ENCODE peak calls at places on chromosome 20, in ten cellular contexts. One of them, this sample, is unnamed.

GRCh38 chr20:5687884-5688283 is 62.3 kb upstream of the SHLD1 start:
- DNase-seq in GM12878: no peak
- DNase-seq in keratinocyte: no peak
- DNase-seq in HCT116: no peak
- DNase-seq in mammary epithelial cell: no peak
- DNase-seq in GM23338: no peak
- DNase-seq in fibroblast of lung: no peak
- DNase-seq in H1: no peak
- DNase-seq in PC-3: no peak
- DNase-seq in endothelial cell of umbilical vein: no peak
- DNase-seq in this sample: no peak

GRCh38 chr20:50724112-50724724 is 7.2 kb upstream of the PARD6B start:
- DNase-seq in GM23338: no peak
- DNase-seq in PC-3: no peak
- DNase-seq in GM12878: no peak
- DNase-seq in H1: no peak
- DNase-seq in mammary epithelial cell: no peak
- DNase-seq in keratinocyte: no peak
- DNase-seq in HCT116: no peak
- DNase-seq in fibroblast of lung: no peak
- DNase-seq in endothelial cell of umbilical vein: no peak
- DNase-seq in this sample: no peak

GRCh38 chr20:4158466-4159050 is 143.2 kb upstream of the RNF24 start:
- DNase-seq in GM12878: no peak
- DNase-seq in H1: no peak
- DNase-seq in keratinocyte: no peak
- DNase-seq in endothelial cell of umbilical vein: no peak
- DNase-seq in mammary epithelial cell: no peak
- DNase-seq in GM23338: no peak
- DNase-seq in HCT116: no peak
- DNase-seq in PC-3: peak; percentile 53
- DNase-seq in fibroblast of lung: no peak
- DNase-seq in this sample: no peak

GRCh38 chr20:62480318-62480717 is 4.5 kb upstream of the GATA5 start:
- DNase-seq in PC-3: no peak
- DNase-seq in HCT116: no peak
- DNase-seq in H1: no peak
- DNase-seq in GM12878: no peak
- DNase-seq in endothelial cell of umbilical vein: no peak
- DNase-seq in fibroblast of lung: no peak
- DNase-seq in mammary epithelial cell: no peak
- DNase-seq in GM23338: no peak
- DNase-seq in keratinocyte: no peak
- DNase-seq in this sample: no peak

GRCh38 chr20:59137532-59137931 is 26.1 kb upstream of the ZNF831 start:
- DNase-seq in GM23338: no peak
- DNase-seq in keratinocyte: no peak
- DNase-seq in PC-3: no peak
- DNase-seq in fibroblast of lung: no peak
- DNase-seq in H1: no peak
- DNase-seq in endothelial cell of umbilical vein: no peak
- DNase-seq in mammary epithelial cell: no peak
- DNase-seq in GM12878: no peak
- DNase-seq in HCT116: no peak
- DNase-seq in this sample: no peak

GRCh38 chr20:19588731-19589130 is 169.3 kb upstream of the RIN2 start:
- DNase-seq in endothelial cell of umbilical vein: no peak
- DNase-seq in HCT116: no peak
- DNase-seq in GM12878: no peak
- DNase-seq in PC-3: peak; percentile 32
- DNase-seq in mammary epithelial cell: no peak
- DNase-seq in keratinocyte: no peak
- DNase-seq in fibroblast of lung: no peak
- DNase-seq in H1: no peak
- DNase-seq in GM23338: no peak
- DNase-seq in this sample: no peak

GRCh38 chr20:2840967-2841531 is 504 bp downstream of the VPS16 start:
- DNase-seq in endothelial cell of umbilical vein: peak; percentile 59
- DNase-seq in GM12878: no peak
- DNase-seq in fibroblast of lung: peak; percentile 72
- DNase-seq in PC-3: peak; percentile 14
- DNase-seq in HCT116: no peak
- DNase-seq in GM23338: peak; percentile 65
- DNase-seq in keratinocyte: no peak
- DNase-seq in H1: peak; percentile 76
- DNase-seq in mammary epithelial cell: peak; percentile 49
- DNase-seq in this sample: no peak

GRCh38 chr20:58327211-58327610 is 17.7 kb downstream of the RAB22A start:
- DNase-seq in HCT116: no peak
- DNase-seq in H1: no peak
- DNase-seq in GM12878: no peak
- DNase-seq in fibroblast of lung: no peak
- DNase-seq in keratinocyte: no peak
- DNase-seq in endothelial cell of umbilical vein: no peak
- DNase-seq in mammary epithelial cell: no peak
- DNase-seq in PC-3: no peak
- DNase-seq in GM23338: no peak
- DNase-seq in this sample: no peak

GRCh38 chr20:39968495-39968894 is 720.5 kb downstream of the MAFB start:
- DNase-seq in endothelial cell of umbilical vein: no peak
- DNase-seq in keratinocyte: no peak
- DNase-seq in GM23338: no peak
- DNase-seq in GM12878: no peak
- DNase-seq in HCT116: no peak
- DNase-seq in fibroblast of lung: no peak
- DNase-seq in PC-3: no peak
- DNase-seq in mammary epithelial cell: no peak
- DNase-seq in H1: no peak
- DNase-seq in this sample: no peak

GRCh38 chr20:5463007-5463686 is 146.4 kb upstream of the PROKR2 start:
- DNase-seq in fibroblast of lung: no peak
- DNase-seq in PC-3: no peak
- DNase-seq in keratinocyte: no peak
- DNase-seq in HCT116: no peak
- DNase-seq in mammary epithelial cell: no peak
- DNase-seq in H1: no peak
- DNase-seq in GM12878: no peak
- DNase-seq in GM23338: no peak
- DNase-seq in endothelial cell of umbilical vein: no peak
- DNase-seq in this sample: no peak

GRCh38 chr20:37973059-37973910 is 60.0 kb downstream of the TTI1 start:
- DNase-seq in mammary epithelial cell: no peak
- DNase-seq in HCT116: no peak
- DNase-seq in endothelial cell of umbilical vein: no peak
- DNase-seq in keratinocyte: no peak
- DNase-seq in PC-3: no peak
- DNase-seq in fibroblast of lung: no peak
- DNase-seq in GM23338: no peak
- DNase-seq in GM12878: no peak
- DNase-seq in H1: peak; percentile 39
- DNase-seq in this sample: no peak

GRCh38 chr20:50435397-50436051 is 74.7 kb upstream of the PTPN1 start:
- DNase-seq in PC-3: no peak
- DNase-seq in GM23338: no peak
- DNase-seq in H1: no peak
- DNase-seq in keratinocyte: no peak
- DNase-seq in endothelial cell of umbilical vein: no peak
- DNase-seq in mammary epithelial cell: no peak
- DNase-seq in fibroblast of lung: no peak
- DNase-seq in HCT116: no peak
- DNase-seq in GM12878: no peak
- DNase-seq in this sample: no peak

GRCh38 chr20:43458422-43458924 is 777 bp downstream of the SRSF6 start:
- DNase-seq in H1: no peak
- DNase-seq in HCT116: no peak
- DNase-seq in PC-3: no peak
- DNase-seq in endothelial cell of umbilical vein: peak; percentile 21
- DNase-seq in fibroblast of lung: no peak
- DNase-seq in GM23338: peak; percentile 34
- DNase-seq in mammary epithelial cell: peak; percentile 4
- DNase-seq in GM12878: no peak
- DNase-seq in keratinocyte: no peak
- DNase-seq in this sample: no peak

DNA sequence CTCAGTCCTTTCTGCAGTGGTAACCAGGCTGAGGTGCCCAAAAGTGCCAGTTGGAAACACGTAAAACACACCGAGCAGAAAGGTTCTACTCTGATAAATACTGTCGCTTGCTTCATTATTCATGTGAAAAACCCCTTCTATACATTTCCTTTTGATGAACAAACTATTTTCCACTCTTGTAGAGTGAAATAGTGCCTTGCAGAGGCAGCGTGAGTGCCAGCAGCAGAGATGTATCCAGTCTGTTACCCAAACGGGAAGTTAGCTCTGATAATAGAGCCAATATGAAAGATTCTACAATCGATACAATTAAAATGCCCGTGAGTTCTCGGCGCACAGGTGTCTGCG is 1.5 kb downstream of the ZBTB46 start:
- DNase-seq in keratinocyte: no peak
- DNase-seq in PC-3: no peak
- DNase-seq in endothelial cell of umbilical vein: peak; percentile 26
- DNase-seq in fibroblast of lung: peak; percentile 26
- DNase-seq in H1: no peak
- DNase-seq in GM12878: no peak
- DNase-seq in GM23338: no peak
- DNase-seq in mammary epithelial cell: no peak
- DNase-seq in HCT116: no peak
- DNase-seq in this sample: no peak
- TF ChIP-seq EZH2 in keratinocyte: no peak
- TF ChIP-seq EZH2 in PC-3: no peak
- TF ChIP-seq EZH2 in endothelial cell of umbilical vein: no peak
- TF ChIP-seq EZH2 in fibroblast of lung: peak; percentile 47
- TF ChIP-seq EZH2 in H1: peak; percentile 7
- TF ChIP-seq EZH2 in GM12878: peak; percentile 23
- TF ChIP-seq EZH2 in GM23338: no peak
- TF ChIP-seq EZH2 in mammary epithelial cell: peak; percentile 87
- TF ChIP-seq EZH2 in HCT116: no peak
- TF ChIP-seq EZH2 in this sample: no peak

DNA sequence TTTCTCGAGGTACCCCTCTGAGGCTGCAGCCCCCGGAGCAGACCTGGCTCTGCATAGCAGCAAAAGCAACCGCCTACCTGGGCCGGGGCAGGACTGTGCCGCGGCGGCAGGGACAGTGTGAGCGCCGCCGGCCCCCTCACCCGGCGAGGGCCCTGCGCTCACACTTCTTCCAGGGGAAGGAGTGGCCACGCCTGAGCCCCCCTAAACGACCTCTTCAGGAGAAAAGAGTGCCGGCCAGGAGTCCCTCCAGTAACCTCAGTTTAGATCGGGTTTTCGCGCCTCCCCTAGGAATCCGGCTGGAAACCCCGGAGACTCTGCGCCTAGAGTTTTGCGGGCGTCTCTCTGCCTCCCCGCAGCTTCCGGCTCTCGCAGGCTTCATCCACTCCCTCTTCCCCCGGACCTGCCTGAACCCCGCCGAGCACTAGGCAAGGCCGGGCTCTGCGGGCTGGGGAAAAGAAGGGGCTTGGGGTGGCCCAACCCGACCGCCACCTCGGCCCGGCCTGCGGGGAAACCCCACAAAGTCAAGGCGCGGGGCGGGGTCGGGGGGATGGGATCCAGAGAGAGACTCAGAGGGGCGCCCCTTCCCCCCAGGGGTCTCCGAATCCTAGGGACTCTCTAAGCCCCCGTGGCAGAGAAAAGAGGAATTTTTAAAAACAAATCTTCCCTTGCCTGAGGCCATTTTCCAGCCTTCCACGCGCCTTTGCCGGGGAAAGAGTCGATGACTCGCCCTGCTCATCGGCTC is 558 bp downstream of the LINC00237 start:
- DNase-seq in GM12878: no peak
- DNase-seq in HCT116: no peak
- DNase-seq in endothelial cell of umbilical vein: no peak
- DNase-seq in mammary epithelial cell: no peak
- DNase-seq in fibroblast of lung: no peak
- DNase-seq in PC-3: no peak
- DNase-seq in GM23338: peak; percentile 83
- DNase-seq in H1: peak; percentile 74
- DNase-seq in keratinocyte: no peak
- DNase-seq in this sample: no peak
- TF ChIP-seq EZH2 in GM12878: no peak
- TF ChIP-seq EZH2 in HCT116: no peak
- TF ChIP-seq EZH2 in endothelial cell of umbilical vein: peak; percentile 91
- TF ChIP-seq EZH2 in mammary epithelial cell: no peak
- TF ChIP-seq EZH2 in fibroblast of lung: peak; percentile 55
- TF ChIP-seq EZH2 in PC-3: no peak
- TF ChIP-seq EZH2 in GM23338: peak; percentile 65
- TF ChIP-seq EZH2 in H1: peak; percentile 46
- TF ChIP-seq EZH2 in keratinocyte: peak; percentile 79
- TF ChIP-seq EZH2 in this sample: no peak

GRCh38 chr20:56625837-56626236 is 3.3 kb upstream of the TFAP2C start:
- DNase-seq in fibroblast of lung: no peak
- DNase-seq in GM12878: no peak
- DNase-seq in H1: no peak
- DNase-seq in HCT116: no peak
- DNase-seq in keratinocyte: no peak
- DNase-seq in mammary epithelial cell: no peak
- DNase-seq in endothelial cell of umbilical vein: no peak
- DNase-seq in PC-3: no peak
- DNase-seq in GM23338: peak; percentile 50
- DNase-seq in this sample: peak; percentile 39

GRCh38 chr20:56628015-56628872 is 862 bp upstream of the TFAP2C start:
- DNase-seq in HCT116: no peak
- DNase-seq in GM23338: peak; percentile 55
- DNase-seq in endothelial cell of umbilical vein: no peak
- DNase-seq in fibroblast of lung: no peak
- DNase-seq in mammary epithelial cell: no peak
- DNase-seq in PC-3: peak; percentile 45
- DNase-seq in keratinocyte: no peak
- DNase-seq in H1: peak; percentile 68
- DNase-seq in GM12878: no peak
- DNase-seq in this sample: peak; percentile 41

GRCh38 chr20:56626367-56627121 is 2.6 kb upstream of the TFAP2C start:
- DNase-seq in PC-3: no peak
- DNase-seq in mammary epithelial cell: no peak
- DNase-seq in keratinocyte: no peak
- DNase-seq in GM23338: peak; percentile 92
- DNase-seq in GM12878: no peak
- DNase-seq in H1: peak; percentile 83
- DNase-seq in endothelial cell of umbilical vein: no peak
- DNase-seq in HCT116: peak; percentile 10
- DNase-seq in fibroblast of lung: no peak
- DNase-seq in this sample: peak; percentile 86

GRCh38 chr20:56628873-56629463 is at the start of gene TFAP2C:
- DNase-seq in keratinocyte: no peak
- DNase-seq in HCT116: peak; percentile 54
- DNase-seq in H1: peak; percentile 78
- DNase-seq in PC-3: peak; percentile 98
- DNase-seq in GM23338: peak; percentile 85
- DNase-seq in endothelial cell of umbilical vein: no peak
- DNase-seq in mammary epithelial cell: peak; percentile 78
- DNase-seq in fibroblast of lung: no peak
- DNase-seq in GM12878: no peak
- DNase-seq in this sample: peak; percentile 92

GRCh38 chr20:56627122-56628014 is 1.7 kb upstream of the TFAP2C start:
- DNase-seq in mammary epithelial cell: no peak
- DNase-seq in GM12878: no peak
- DNase-seq in keratinocyte: no peak
- DNase-seq in endothelial cell of umbilical vein: no peak
- DNase-seq in HCT116: no peak
- DNase-seq in H1: peak; percentile 65
- DNase-seq in GM23338: peak; percentile 35
- DNase-seq in fibroblast of lung: no peak
- DNase-seq in PC-3: no peak
- DNase-seq in this sample: no peak
- TF ChIP-seq EZH2 in mammary epithelial cell: no peak
- TF ChIP-seq EZH2 in GM12878: no peak
- TF ChIP-seq EZH2 in keratinocyte: no peak
- TF ChIP-seq EZH2 in endothelial cell of umbilical vein: peak; percentile 73
- TF ChIP-seq EZH2 in HCT116: no peak
- TF ChIP-seq EZH2 in H1: peak; percentile 80
- TF ChIP-seq EZH2 in GM23338: peak; percentile 80
- TF ChIP-seq EZH2 in fibroblast of lung: peak; percentile 22
- TF ChIP-seq EZH2 in PC-3: no peak
- TF ChIP-seq EZH2 in this sample: no peak

GRCh38 chr20:48198951-48199431 is 413.7 kb upstream of the SULF2 start:
- DNase-seq in keratinocyte: no peak
- DNase-seq in mammary epithelial cell: no peak
- DNase-seq in endothelial cell of umbilical vein: no peak
- DNase-seq in GM12878: no peak
- DNase-seq in HCT116: no peak
- DNase-seq in fibroblast of lung: no peak
- DNase-seq in GM23338: no peak
- DNase-seq in PC-3: peak; percentile 61
- DNase-seq in H1: no peak
- DNase-seq in this sample: no peak
- TF ChIP-seq EZH2 in keratinocyte: no peak
- TF ChIP-seq EZH2 in mammary epithelial cell: no peak
- TF ChIP-seq EZH2 in endothelial cell of umbilical vein: no peak
- TF ChIP-seq EZH2 in GM12878: no peak
- TF ChIP-seq EZH2 in HCT116: no peak
- TF ChIP-seq EZH2 in fibroblast of lung: no peak
- TF ChIP-seq EZH2 in GM23338: no peak
- TF ChIP-seq EZH2 in PC-3: no peak
- TF ChIP-seq EZH2 in H1: no peak
- TF ChIP-seq EZH2 in this sample: no peak

This sample was measured in PC-9.